ENCODE peak calls at places on chromosomes 3 and 15, in seven cellular contexts. O, Y, I, Z, S, T and N are unnamed samples.

GRCh38 chr3:176839447-176839846 is 357.8 kb downstream of the TBL1XR1 start:
- DNase-seq in O (no peak), I (no peak), Y (no peak), Z (no peak), S (no peak), T (no peak), N (no peak)

GRCh38 chr3:151946606-151947005 is 73.2 kb downstream of the SUCNR1 start:
- DNase-seq in T (no peak), Z (no peak), O (no peak), Y (no peak), I (no peak), S (no peak), N (no peak)

GRCh38 chr3:29511701-29512100 is 230.8 kb downstream of the RBMS3 start:
- DNase-seq in T (no peak), Z (no peak), O (no peak), Y (no peak), I (no peak), S (no peak), N (no peak)

GRCh38 chr3:127034195-127034989 is 51.5 kb downstream of the PLXNA1 start:
- DNase-seq in O (no peak), T (no peak), S (no peak), I (no peak), Y (no peak), Z (no peak), N (no peak)

GRCh38 chr3:46889381-46890110 is 12.0 kb downstream of the PTH1R start:
- DNase-seq in Y (peak), O (no peak), Z (no peak), S (no peak), T (no peak), I (no peak), N (no peak)

GRCh38 chr3:135576786-135577185 is 388.7 kb upstream of the PPP2R3A start:
- DNase-seq in O (no peak), T (no peak), Z (no peak), I (no peak), Y (no peak), S (no peak), N (no peak)

GRCh38 chr15:64938192-64938591 is 26.5 kb downstream of the ANKDD1A start:
- DNase-seq in Z (no peak), O (no peak), I (peak), S (no peak), T (peak), Y (no peak), N (no peak)

GRCh38 chr15:64774556-64775523 is 549 bp downstream of the RBPMS2 start:
- DNase-seq in Y (peak), O (no peak), T (no peak), S (no peak), Z (no peak), I (no peak), N (peak)

GRCh38 chr3:147816770-147817169 is 407.6 kb downstream of the ZIC1 start:
- DNase-seq in Y (peak), S (no peak), Z (no peak), T (peak), O (no peak), I (no peak), N (no peak)

GRCh38 chr15:77419050-77419835 is 661 bp downstream of the PEAK1 start:
- DNase-seq in S (peak), Y (peak), T (peak), I (peak), O (no peak), Z (peak), N (peak)

GRCh38 chr15:96947830-96948229 is 617.3 kb downstream of the NR2F2 start:
- DNase-seq in T (no peak), O (peak), I (no peak), Z (no peak), Y (no peak), S (no peak), N (no peak)

GRCh38 chr3:172749201-172749965 is 1.1 kb upstream of the ECT2 start:
- DNase-seq in O (peak), Y (no peak), I (no peak), T (peak), Z (no peak), S (no peak), N (no peak)

GRCh38 chr3:55701997-55702396 is 214.9 kb upstream of the WNT5A start:
- DNase-seq in Z (no peak), T (no peak), Y (no peak), O (no peak), S (no peak), I (no peak), N (no peak)

DNA sequence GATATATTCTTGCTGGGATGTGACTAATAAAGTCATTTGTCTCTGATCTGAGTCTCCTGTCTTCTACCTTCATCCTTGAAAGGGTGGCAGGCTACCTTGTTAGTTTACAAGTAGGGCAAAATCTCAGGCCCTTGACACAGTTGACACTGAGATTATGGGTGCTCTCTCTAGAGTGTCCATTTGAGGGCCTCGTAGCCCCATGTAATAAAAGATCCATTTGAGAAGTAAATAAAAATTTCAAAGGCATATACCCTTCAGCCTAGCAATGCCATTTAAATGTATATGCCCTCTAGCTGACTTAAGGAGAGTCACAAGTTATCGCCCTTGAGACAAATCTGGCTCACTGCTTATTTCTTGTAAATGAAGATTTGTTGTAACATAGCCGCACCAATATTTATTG is 98.6 kb downstream of the TCF12 start:
- DNase-seq in O (no peak), I (no peak), T (no peak), Y (no peak), Z (peak), S (peak), N (no peak)
- TF ChIP-seq CTCF in O (peak), I (no peak), T (no peak), Y (no peak), Z (peak), S (peak), N (no peak)

GRCh38 chr3:43670635-43671522 is 19.9 kb upstream of the ABHD5 start:
- DNase-seq in O (no peak), Y (no peak), I (no peak), Z (no peak), S (no peak), T (no peak), N (no peak)
- TF ChIP-seq CTCF in O (no peak), Y (no peak), I (no peak), Z (no peak), S (no peak), T (no peak), N (no peak)

DNA sequence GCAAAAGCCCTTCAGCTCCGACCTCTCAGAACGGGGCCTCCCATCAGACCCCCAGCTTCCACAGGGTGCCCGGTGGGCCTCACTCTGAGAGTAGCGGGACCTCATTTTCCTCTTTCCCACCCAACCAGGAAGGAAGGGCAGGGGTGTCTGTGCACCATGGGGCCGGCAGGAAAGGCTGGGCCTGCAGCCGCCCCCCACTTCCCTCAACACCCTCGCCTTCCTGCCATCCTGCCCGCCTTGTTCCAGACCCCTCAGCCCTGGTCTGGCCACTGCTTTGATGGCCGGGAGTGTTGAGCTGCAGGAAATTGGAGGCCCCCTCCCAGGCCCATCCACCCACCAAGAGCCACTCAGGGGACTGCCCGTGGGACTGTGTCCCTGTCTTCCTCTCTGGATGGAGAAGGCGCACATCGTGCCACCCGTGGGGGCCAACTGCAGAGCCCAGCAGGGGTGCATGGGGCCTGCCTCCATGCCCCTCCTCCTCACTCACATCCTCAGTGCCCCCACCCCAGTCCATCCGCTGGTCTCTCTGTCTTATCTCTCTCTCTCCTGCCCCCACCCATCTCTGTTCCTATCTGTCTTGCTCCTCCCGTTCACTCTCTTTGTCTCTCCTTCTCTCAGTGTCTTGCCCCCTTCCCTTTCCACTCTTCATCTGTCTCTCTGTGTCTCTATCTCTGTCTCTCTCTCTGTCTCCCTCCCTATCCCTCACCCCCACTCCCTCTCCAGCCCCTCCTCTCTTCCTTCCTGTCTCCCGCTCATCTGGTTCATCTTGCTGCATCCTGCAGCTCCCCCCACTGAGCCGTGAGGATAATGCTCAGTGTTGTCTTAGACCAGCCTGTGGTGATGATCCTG is 1.8 kb upstream of the PLXND1 start:
- DNase-seq in I (no peak), T (peak), Y (no peak), O (no peak), Z (no peak), S (no peak), N (no peak)
- TF ChIP-seq CTCF in I (no peak), T (no peak), Y (peak), O (no peak), Z (no peak), S (peak), N (no peak)

DNA sequence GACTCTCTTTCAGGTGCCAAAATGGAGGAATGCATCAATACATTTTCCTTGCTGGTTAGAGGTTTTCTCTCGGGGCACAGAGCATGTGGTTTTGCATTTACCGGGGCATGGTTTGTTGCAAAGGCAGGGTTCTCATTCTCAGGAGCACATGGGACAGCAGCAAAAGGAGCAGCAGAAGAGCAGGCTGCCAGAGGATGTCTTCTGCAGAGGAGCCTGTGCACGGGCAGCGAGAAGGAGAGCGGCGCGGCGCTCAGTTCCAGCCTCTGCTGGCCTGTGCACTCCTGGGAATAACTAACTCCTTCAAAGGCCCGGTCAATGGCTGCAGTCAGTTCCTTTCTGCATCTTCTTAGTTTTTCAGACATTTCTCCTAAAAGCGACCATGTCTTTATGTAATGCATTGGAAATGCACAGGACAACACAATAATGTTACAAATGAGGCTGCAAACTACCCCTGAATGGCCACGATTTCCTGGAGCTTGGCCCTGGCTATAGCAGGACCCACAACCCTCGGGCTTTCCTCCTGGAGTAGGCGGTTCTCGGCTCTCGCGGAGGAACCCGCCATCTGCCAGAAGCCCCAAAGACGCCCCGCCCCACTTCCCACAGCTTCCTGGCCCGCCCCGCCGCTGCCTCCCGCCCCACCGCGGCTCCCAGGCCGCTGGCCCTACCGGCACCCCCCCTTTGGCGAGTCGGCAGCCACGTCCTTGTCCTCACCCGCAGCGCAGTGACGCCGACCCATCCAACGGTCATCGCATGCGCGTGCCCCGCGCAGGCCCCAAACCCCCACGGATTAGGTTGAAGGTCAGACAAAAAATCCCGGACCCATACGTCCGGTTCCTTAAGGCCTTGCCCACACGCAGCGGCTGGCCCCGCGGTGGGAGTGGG is at the start of gene C3orf62:
- DNase-seq in O (no peak), T (peak), S (peak), Z (peak), I (peak), Y (peak), N (peak)
- TF ChIP-seq CTCF in O (no peak), T (no peak), S (no peak), Z (no peak), I (no peak), Y (no peak), N (no peak)